ENCODE peak calls at places on chromosomes 7 and 10, in ten cellular contexts. Y is substantia nigra; V is AML-193; A is NCI-H748 treated with DMSO at 0.1 percent for 48 hours; I is progenitor cell of endocrine pancreas; L is NCI-H1092; X is stimulated activated CD4-positive, alpha-beta T cell treated with anti-CD3 and anti-CD28 coated beads, Interleukin-1b, Interleukin-23, amount 100 ng/mL, for 4 hours; P is AG20443; F is NCI-H460; G is fibroblast of the conjunctiva. K is an unnamed sample.

GRCh38 chr10:95505084-95505610 is 56.0 kb downstream of the SORBS1 start:
- DNase-seq in Y (no peak), V (no peak), A (no peak), I (no peak), L (no peak), X (no peak), P (no peak), F (no peak), G (no peak), K (no peak)

GRCh38 chr7:142384508-142384922 is 126.7 kb upstream of the PRSS58 start:
- DNase-seq in Y (no peak), V (peak; percentile 91), A (no peak), I (no peak), L (no peak), X (no peak), P (peak; percentile 86), F (no peak), G (no peak), K (no peak)

GRCh38 chr7:23685770-23686169 is 5.8 kb downstream of the FAM221A start:
- DNase-seq in Y (no peak), V (no peak), A (no peak), I (no peak), L (no peak), X (no peak), P (no peak), F (no peak), G (peak; percentile 3), K (no peak)

GRCh38 chr7:85185355-85186082 is 1.3 kb downstream of the SEMA3D start:
- DNase-seq in Y (no peak), V (no peak), A (peak; percentile 68), I (peak; percentile 22), L (peak; percentile 14), X (no peak), P (peak; percentile 78), F (no peak), G (peak; percentile 39), K (peak; percentile 79)

GRCh38 chr10:86870679-86871078 is 86.7 kb downstream of the MMRN2 start:
- DNase-seq in Y (no peak), V (no peak), A (no peak), I (no peak), L (no peak), X (no peak), P (no peak), F (no peak), G (no peak), K (no peak)

GRCh38 chr7:102991077-102991539 is 78.3 kb downstream of the LRRC17 start:
- DNase-seq in Y (no peak), V (peak; percentile 81), A (no peak), I (no peak), L (no peak), X (no peak), P (no peak), F (no peak), G (no peak), K (no peak)

GRCh38 chr10:120573355-120573754 is 116.3 kb downstream of the PLPP4 start:
- DNase-seq in Y (no peak), V (no peak), A (no peak), I (no peak), L (no peak), X (no peak), P (no peak), F (no peak), G (no peak), K (no peak)

GRCh38 chr7:3174515-3175318 is 126.3 kb upstream of the SDK1 start:
- DNase-seq in Y (no peak), V (no peak), A (no peak), I (no peak), L (no peak), X (no peak), P (no peak), F (no peak), G (no peak), K (no peak)

GRCh38 chr10:111347386-111348005 is 270.7 kb downstream of the ADRA2A start:
- DNase-seq in Y (no peak), V (no peak), A (peak; percentile 24), I (no peak), L (no peak), X (no peak), P (no peak), F (no peak), G (no peak), K (no peak)

GRCh38 chr10:79929409-79929904 is 19.4 kb downstream of the SFTPD start:
- DNase-seq in Y (no peak), V (peak; percentile 13), A (peak; percentile 14), I (peak; percentile 73), L (peak; percentile 36), X (peak; percentile 65), P (peak; percentile 86), F (peak; percentile 69), G (peak; percentile 40), K (peak; percentile 89)

GRCh38 chr7:147941316-147941715 is 649.2 kb upstream of the C7orf33 start:
- DNase-seq in Y (no peak), V (no peak), A (no peak), I (no peak), L (no peak), X (no peak), P (no peak), F (no peak), G (no peak), K (no peak)

GRCh38 chr7:36092221-36092771 is 60.8 kb upstream of the EEPD1 start:
- DNase-seq in Y (no peak), V (no peak), A (no peak), I (no peak), L (no peak), X (no peak), P (no peak), F (no peak), G (no peak), K (no peak)

GRCh38 chr7:5424689-5425506 is 1.3 kb upstream of the TNRC18 start:
- DNase-seq in Y (no peak), V (no peak), A (peak; percentile 57), I (no peak), L (peak; percentile 41), X (no peak), P (peak; percentile 37), F (no peak), G (no peak), K (peak; percentile 85)

GRCh38 chr10:24681476-24682088 is 42.1 kb downstream of the ARHGAP21 start:
- DNase-seq in Y (no peak), V (no peak), A (no peak), I (no peak), L (no peak), X (no peak), P (no peak), F (peak; percentile 14), G (no peak), K (no peak)